ENCODE peak calls at places on chromosomes 3 and 15, in five cellular contexts. Y is IMR-90, D is adrenal gland, G is K562, K is gastrocnemius medialis. N is an unnamed sample. For H3K36me3 and H3K4me1, the result is how much of the 10 kb centered on the place peaks cover.

GRCh38 chr3:78919021-78919755 is 848.6 kb downstream of the ROBO1 start:
- DNase-seq in Y (peak), D (no peak), G (no peak), K (no peak), N (no peak)

GRCh38 chr3:147369671-147370123 is 36.6 kb downstream of the ZIC4 start:
- DNase-seq in Y (no peak), D (no peak), G (no peak), K (no peak), N (no peak)

GRCh38 chr3:78974181-78974770 is 793.5 kb downstream of the ROBO1 start:
- DNase-seq in Y (peak), D (no peak), G (no peak), K (no peak), N (no peak)

GRCh38 chr3:142888099-142888483 is 792 bp downstream of the PCOLCE2 start:
- DNase-seq in Y (no peak), D (no peak), G (peak), K (no peak), N (no peak)

GRCh38 chr15:89192771-89193170 is 28.6 kb downstream of the RLBP1 start:
- DNase-seq in Y (peak), D (no peak), G (no peak), K (no peak), N (no peak)

GRCh38 chr15:33846862-33847261 is 121.4 kb upstream of the CHRM5 start:
- DNase-seq in Y (no peak), D (no peak), G (no peak), K (no peak), N (no peak)

GRCh38 chr3:60737633-60738399 is 513.4 kb downstream of the FHIT start:
- DNase-seq in Y (no peak), D (no peak), G (no peak), K (no peak), N (no peak)

GRCh38 chr3:14922863-14923262 is 24.5 kb upstream of the NR2C2 start:
- DNase-seq in Y (no peak), D (no peak), G (no peak), K (no peak), N (no peak)

GRCh38 chr3:105449393-105449792 is 82.7 kb downstream of the ALCAM start:
- DNase-seq in Y (no peak), D (no peak), G (no peak), K (no peak), N (no peak)

GRCh38 chr3:160451602-160452001 is 2.0 kb upstream of the TRIM59 start:
- DNase-seq in Y (no peak), D (no peak), G (no peak), K (no peak), N (no peak)

GRCh38 chr3:73729969-73730440 is 105.3 kb upstream of the PDZRN3 start:
- DNase-seq in Y (peak), D (peak), G (no peak), K (peak), N (no peak)

GRCh38 chr3:72580910-72581309 is 267.3 kb downstream of the SHQ1 start:
- DNase-seq in Y (no peak), D (no peak), G (no peak), K (no peak), N (no peak)

GRCh38 chr3:158460929-158461328 is 110.1 kb upstream of the MLF1 start:
- DNase-seq in Y (peak), D (no peak), G (no peak), K (no peak), N (no peak)

GRCh38 chr3:129549006-129549800 is 6.2 kb downstream of the H1-8 start:
- DNase-seq in Y (peak), D (no peak), G (no peak), K (no peak), N (no peak)

GRCh38 chr3:169581633-169582032 is 81.9 kb downstream of the MECOM start:
- DNase-seq in Y (peak), D (no peak), G (no peak), K (no peak), N (no peak)

GRCh38 chr15:43329222-43329959 is 982 bp downstream of the LCMT2 start:
- DNase-seq in Y (peak), D (no peak), G (peak), K (no peak), N (no peak)

GRCh38 chr3:101574388-101575156 is 592 bp downstream of the PCNP start:
- DNase-seq in Y (peak), D (peak), G (peak), K (peak), N (no peak)

GRCh38 chr3:150528359-150528797 is 17.9 kb downstream of the SERP1 start:
- DNase-seq in Y (peak), D (no peak), G (peak), K (no peak), N (no peak)

GRCh38 chr3:161540594-161540993 is 44.0 kb downstream of the OTOL1 start:
- DNase-seq in Y (no peak), D (no peak), G (no peak), K (no peak), N (no peak)

GRCh38 chr3:158709666-158710083 is 22.6 kb downstream of the RARRES1 start:
- DNase-seq in Y (peak), D (peak), G (no peak), K (no peak), N (no peak)

GRCh38 chr3:142046320-142047020 is 102.9 kb downstream of the TFDP2 start:
- DNase-seq in Y (no peak), D (no peak), G (peak), K (no peak), N (no peak)

GRCh38 chr3:129429080-129429451 is 630 bp upstream of the EFCAB12 start:
- DNase-seq in Y (no peak), D (no peak), G (no peak), K (no peak), N (no peak)

GRCh38 chr3:101038880-101039279 is 45.7 kb upstream of the ABI3BP start:
- DNase-seq in Y (no peak), D (no peak), G (no peak), K (no peak), N (no peak)

GRCh38 chr3:34582054-34582453 is 783.6 kb downstream of the PDCD6IP start:
- DNase-seq in Y (no peak), D (no peak), G (no peak), K (no peak), N (no peak)

GRCh38 chr3:18422972-18423371 is 2.2 kb downstream of the SATB1 start:
- DNase-seq in Y (no peak), D (no peak), G (no peak), K (no peak), N (no peak)

GRCh38 chr15:73331501-73331900 is 37.3 kb downstream of the HCN4 start:
- DNase-seq in Y (no peak), D (no peak), G (no peak), K (no peak), N (no peak)

GRCh38 chr15:65945616-65946015 is 76.3 kb downstream of the RAB11A start:
- DNase-seq in Y (no peak), D (no peak), G (peak), K (no peak), N (no peak)

GRCh38 chr3:83523470-83524073 is 1435.2 kb upstream of the CADM2 start:
- DNase-seq in Y (no peak), D (peak), G (no peak), K (no peak), N (no peak)

DNA sequence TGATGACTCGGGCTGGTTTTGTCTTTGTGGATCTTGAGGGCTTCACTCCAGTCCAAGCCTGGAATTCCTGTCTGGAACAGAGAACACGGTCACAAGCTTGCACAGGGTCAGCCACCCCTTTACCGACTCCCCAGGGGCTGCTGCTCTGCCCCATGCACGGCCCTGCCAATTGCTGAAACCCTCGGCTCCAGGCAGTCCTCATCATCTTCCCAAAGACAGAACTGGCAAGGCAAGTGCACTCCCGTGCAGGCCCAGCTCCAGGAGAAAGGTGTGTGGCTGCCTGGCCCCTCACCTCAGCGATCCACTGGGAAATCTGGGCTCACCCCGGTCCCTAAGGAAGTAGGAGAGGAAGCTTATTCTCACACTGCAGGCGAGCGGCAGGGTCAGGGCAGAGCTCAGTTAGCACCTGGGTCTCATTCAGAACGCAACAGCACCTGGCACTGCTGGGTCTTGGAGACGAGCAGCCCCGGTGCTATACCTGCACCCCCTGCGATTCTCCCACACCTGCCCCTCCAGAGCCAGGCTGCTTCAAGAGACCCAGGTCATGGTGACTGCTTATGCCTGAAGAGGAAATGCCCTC is 7.2 kb downstream of the MAP6D1 start:
- DNase-seq in Y (no peak), D (no peak), G (no peak), K (no peak), N (no peak)
- TF ChIP-seq POLR2A in Y (no peak), D (no peak), G (no peak), K (no peak), N (no peak)

GRCh38 chr15:99592135-99592845 is 26.5 kb downstream of the MEF2A start:
- DNase-seq in Y (peak), D (no peak), G (no peak), K (no peak), N (no peak)
- H3K36me3 ChIP-seq in Y (under half), D (under half), G (under half), K (under half), N (under half)

DNA sequence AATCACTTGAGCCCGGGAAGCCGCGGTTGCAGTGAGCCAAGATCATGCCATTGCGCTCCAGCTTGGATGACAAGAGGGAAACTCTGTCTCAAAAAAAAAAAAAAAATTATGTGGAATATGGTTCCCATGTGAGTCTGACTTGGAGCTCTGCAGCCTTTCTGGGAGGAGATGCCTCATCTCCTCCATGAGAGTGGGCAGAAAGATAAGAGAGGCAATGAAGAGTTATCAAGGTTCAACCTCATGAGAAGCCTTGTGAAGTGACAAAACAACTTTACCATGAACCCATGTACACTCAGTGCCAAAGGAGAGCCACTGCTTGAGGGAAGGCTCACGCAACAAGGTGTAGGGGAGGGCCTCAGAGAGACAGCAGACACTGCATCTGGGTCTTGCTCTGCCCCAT is 75.8 kb downstream of the CD200R1L start:
- DNase-seq in Y (no peak), D (no peak), G (peak), K (no peak), N (no peak)
- H3K4me1 ChIP-seq in Y (under half), D (under half), G (under half), K (under half), N (under half)

DNA sequence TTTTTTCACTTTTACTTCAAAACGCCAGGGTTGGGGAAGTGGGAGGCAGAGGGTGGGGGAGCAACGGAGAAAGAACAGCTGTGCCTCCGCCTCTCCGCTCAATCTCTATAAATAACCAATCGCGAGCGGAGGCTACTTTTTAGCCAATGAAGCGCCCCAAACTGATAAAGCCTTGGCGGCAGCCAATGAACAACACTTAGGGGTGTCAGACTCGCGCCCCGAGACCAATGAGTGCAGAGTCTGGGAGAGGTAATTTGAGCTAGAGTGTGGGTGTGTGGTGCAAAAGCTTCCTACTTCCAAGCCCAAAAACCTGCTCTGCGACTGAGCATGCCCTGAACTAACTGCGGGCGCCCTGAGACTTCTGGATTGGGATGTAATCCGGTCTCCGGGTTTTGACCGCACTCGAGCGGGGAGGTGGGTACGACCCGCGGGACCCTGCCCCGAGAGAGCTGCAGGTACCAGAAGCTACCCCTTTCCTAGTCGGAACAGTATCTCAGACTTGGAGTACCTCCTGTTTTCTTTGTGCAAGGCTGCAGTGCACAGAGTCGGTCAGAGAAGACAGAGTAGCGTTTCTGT is 800 bp upstream of the RAP2B start:
- DNase-seq in Y (peak), D (peak), G (peak), K (peak), N (peak)
- TF ChIP-seq POLR2A in Y (no peak), D (peak), G (no peak), K (peak), N (peak)

DNA sequence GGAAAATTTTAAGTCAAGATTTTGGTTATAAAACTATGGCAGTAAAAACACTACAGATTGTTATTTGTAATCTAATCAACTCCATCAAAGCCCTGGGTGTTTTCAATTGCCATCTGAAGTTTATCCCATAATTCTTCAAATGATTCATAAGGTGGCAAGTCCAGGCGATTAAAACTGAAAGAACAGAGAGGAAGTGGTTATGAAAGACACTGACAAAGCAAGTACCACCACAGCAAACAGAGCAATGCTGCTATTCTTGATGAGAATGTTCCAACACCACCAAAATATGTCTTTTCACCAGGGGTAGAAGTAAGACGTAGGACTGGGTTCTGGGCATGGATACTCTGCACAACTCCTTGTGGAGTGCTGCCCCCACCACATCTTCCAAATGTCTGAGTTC is 86.9 kb upstream of the PRTG start:
- DNase-seq in Y (no peak), D (no peak), G (no peak), K (no peak), N (no peak)
- H3K36me3 ChIP-seq in Y (under half), D (under half), G (under half), K (under half), N (under half)

DNA sequence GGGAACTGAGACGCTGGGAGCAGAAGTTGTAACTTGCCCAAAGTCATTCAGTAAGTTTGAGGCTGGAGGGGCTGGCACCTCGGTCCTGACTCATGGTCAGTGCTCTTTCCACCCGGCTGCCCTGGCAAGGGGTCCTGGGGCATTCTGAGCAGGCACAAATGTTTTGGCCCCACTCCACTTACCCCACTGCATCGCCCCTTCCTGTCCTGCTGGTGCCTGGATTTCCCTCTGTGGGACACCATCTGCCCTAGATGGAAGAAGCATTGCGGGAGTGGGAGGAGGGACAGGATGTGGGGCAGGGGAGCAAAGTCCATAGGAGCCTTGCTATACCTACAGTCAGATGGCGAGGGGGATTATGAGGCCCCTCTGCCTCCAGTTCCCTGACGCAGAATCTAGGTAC is 4.5 kb downstream of the CORO2B start:
- DNase-seq in Y (no peak), D (no peak), G (no peak), K (no peak), N (no peak)
- H3K4me1 ChIP-seq in Y (under half), D (under half), G (under half), K (under half), N (under half)

DNA sequence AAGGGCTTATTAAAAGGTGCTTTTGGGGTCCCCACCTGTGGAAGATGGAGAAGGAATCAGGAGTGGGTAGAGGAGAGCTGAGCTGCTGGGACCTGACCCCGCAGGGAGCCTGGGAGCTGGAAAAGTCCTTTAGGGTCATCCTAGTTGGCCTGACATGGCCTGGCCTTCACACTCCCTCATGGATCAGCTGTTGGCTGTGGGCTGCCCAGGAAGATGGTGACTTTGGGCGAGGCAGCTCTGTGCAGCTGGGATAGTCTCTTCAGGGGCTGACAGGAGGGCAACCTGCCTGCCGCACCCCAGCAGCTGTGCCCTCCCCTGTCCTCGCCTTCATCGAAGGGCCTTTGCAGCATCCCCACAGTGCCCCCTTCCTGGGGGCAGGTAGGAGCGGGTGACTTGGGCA is 6.6 kb downstream of the LIMD1 start:
- DNase-seq in Y (no peak), D (no peak), G (no peak), K (no peak), N (no peak)
- TF ChIP-seq POLR2A in Y (no peak), D (no peak), G (no peak), K (no peak), N (no peak)

DNA sequence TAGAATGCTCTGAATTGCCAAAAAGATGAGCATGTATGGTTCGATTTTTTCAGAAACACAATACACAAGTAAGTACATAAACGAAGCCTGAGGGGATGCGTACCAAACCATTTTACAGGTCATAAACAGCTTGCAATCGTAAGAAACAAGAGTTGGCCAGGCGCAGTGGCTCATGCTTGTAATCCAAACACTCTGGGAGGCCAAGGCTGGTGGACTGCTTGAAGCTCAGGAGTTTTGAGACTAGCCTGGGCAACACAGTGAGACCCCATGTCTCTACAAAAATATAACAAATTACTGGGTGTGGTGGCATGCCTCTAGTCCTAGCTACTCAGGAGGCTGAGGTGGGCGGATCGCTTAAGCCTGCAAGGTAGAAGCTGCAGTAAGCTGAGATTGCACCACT is 13.4 kb downstream of the TRA2B start:
- DNase-seq in Y (no peak), D (no peak), G (no peak), K (no peak), N (no peak)
- H3K36me3 ChIP-seq in Y (under half), D (half or more), G (half or more), K (under half), N (under half)